ENCODE peak calls at places on chromosomes 6 and 20, in four cellular contexts. J, H, Z and T are unnamed samples.

GRCh38 chr6:111798281-111798725 is 74.9 kb downstream of the FYN start:
- DNase-seq in Z (no peak), H (no peak), J (no peak), T (no peak)

GRCh38 chr20:5654557-5654956 is 95.6 kb upstream of the SHLD1 start:
- DNase-seq in J (no peak), H (peak; percentile 1), Z (no peak), T (no peak)

GRCh38 chr6:35148167-35148741 is 7.1 kb upstream of the TCP11 start:
- DNase-seq in J (peak; percentile 61), H (no peak), Z (no peak), T (no peak)

GRCh38 chr20:19987046-19987445 is 30.1 kb upstream of the NAA20 start:
- DNase-seq in H (no peak), J (no peak), Z (no peak), T (no peak)

GRCh38 chr6:105911106-105911629 is 175.0 kb upstream of the PRDM1 start:
- DNase-seq in Z (no peak), J (no peak), H (no peak), T (no peak)

GRCh38 chr20:45359406-45360148 is 3.4 kb upstream of the SYS1 start:
- DNase-seq in J (no peak), H (no peak), Z (no peak), T (no peak)

GRCh38 chr6:13485923-13486557 is 1.4 kb downstream of the GFOD1 start:
- DNase-seq in J (no peak), H (no peak), Z (peak; percentile 37), T (peak; percentile 23)

GRCh38 chr20:51404297-51405060 is 138.0 kb downstream of the NFATC2 start:
- DNase-seq in J (peak; percentile 95), Z (no peak), H (no peak), T (no peak)

GRCh38 chr6:137352859-137353258 is 133.7 kb upstream of the IFNGR1 start:
- DNase-seq in H (no peak), J (no peak), Z (no peak), T (no peak)

GRCh38 chr6:102488729-102489128 is 1095.2 kb downstream of the GRIK2 start:
- DNase-seq in Z (no peak), J (no peak), H (no peak), T (no peak)

GRCh38 chr20:63351811-63352591 is 9.1 kb downstream of the CHRNA4 start:
- DNase-seq in Z (peak; percentile 48), J (no peak), H (no peak), T (peak; percentile 25)

GRCh38 chr6:8707956-8708772 is 272.8 kb upstream of the SLC35B3 start:
- DNase-seq in J (no peak), Z (no peak), H (peak; percentile 5), T (no peak)

GRCh38 chr6:143745160-143746133 is 67.7 kb downstream of the PHACTR2 start:
- DNase-seq in J (no peak), H (peak; percentile 19), Z (no peak), T (no peak)

GRCh38 chr6:107820571-107821261 is 3.4 kb downstream of the SCML4 start:
- DNase-seq in Z (peak; percentile 36), J (peak; percentile 39), H (peak; percentile 47), T (no peak)

GRCh38 chr6:43593938-43594337 is 18.0 kb downstream of the POLH start:
- DNase-seq in H (no peak), J (no peak), Z (no peak), T (no peak)

GRCh38 chr20:56722042-56722441 is 92.9 kb downstream of the TFAP2C start:
- DNase-seq in J (no peak), H (no peak), Z (no peak), T (no peak)

GRCh38 chr20:2523919-2524434 is 12.4 kb upstream of the TMC2 start:
- DNase-seq in Z (no peak), H (no peak), J (no peak), T (no peak)

GRCh38 chr20:63425846-63426485 is 46.5 kb downstream of the KCNQ2 start:
- DNase-seq in Z (no peak), H (no peak), J (no peak), T (no peak)

GRCh38 chr20:48773837-48774418 is 53.9 kb downstream of the PREX1 start:
- DNase-seq in J (no peak), Z (no peak), H (no peak), T (no peak)

GRCh38 chr20:33071198-33071597 is 8.2 kb upstream of the BPIFB4 start:
- DNase-seq in H (no peak), J (no peak), Z (no peak), T (no peak)

GRCh38 chr20:13111249-13111911 is 102.6 kb downstream of the SPTLC3 start:
- DNase-seq in Z (no peak), J (no peak), H (no peak), T (no peak)

GRCh38 chr6:33824461-33825154 is 20.8 kb upstream of the MLN start:
- DNase-seq in H (no peak), J (no peak), Z (peak; percentile 58), T (no peak)

GRCh38 chr20:62533591-62534495 is 58.0 kb upstream of the GATA5 start:
- DNase-seq in J (no peak), Z (no peak), H (no peak), T (no peak)